ENCODE peak calls at places on chromosomes 12 and 14, in six cellular contexts. P is AG10803, T is fibroblast of the aortic adventitia, I is uterus, C is bronchial epithelial cell, N is heart left ventricle. Z is an unnamed sample.

GRCh38 chr14:23610815-23611289 is 25.3 kb upstream of the DHRS2 start:
- DNase-seq in N (no peak), C (no peak), I (no peak), P (no peak), T (no peak), Z (no peak)

GRCh38 chr14:92665699-92666110 is 82.7 kb downstream of the LGMN start:
- DNase-seq in N (no peak), T (no peak), C (no peak), P (no peak), I (no peak), Z (no peak)

GRCh38 chr12:115155665-115156645 is 472.0 kb upstream of the TBX3 start:
- DNase-seq in N (no peak), P (peak; percentile 98), C (peak; percentile 95), T (peak; percentile 91), I (no peak), Z (peak; percentile 73)

GRCh38 chr12:94570161-94570560 is 80.2 kb downstream of the TMCC3 start:
- DNase-seq in N (no peak), P (no peak), T (peak; percentile 56), C (peak; percentile 83), I (no peak), Z (no peak)

GRCh38 chr12:5648692-5649338 is 216.9 kb downstream of the NTF3 start:
- DNase-seq in N (no peak), T (no peak), C (peak; percentile 13), I (no peak), P (peak; percentile 57), Z (peak; percentile 5)

GRCh38 chr14:68561531-68562007 is 231.3 kb downstream of the ZFP36L1 start:
- DNase-seq in I (no peak), T (no peak), C (no peak), N (no peak), P (peak; percentile 11), Z (no peak)

GRCh38 chr12:105292705-105293104 is 37.8 kb upstream of the C12orf75 start:
- DNase-seq in I (no peak), N (no peak), P (peak; percentile 23), C (no peak), T (peak; percentile 73), Z (no peak)

GRCh38 chr12:125001636-125002035 is 8.2 kb downstream of the BRI3BP start:
- DNase-seq in N (no peak), I (no peak), P (no peak), C (no peak), T (no peak), Z (no peak)

GRCh38 chr14:55388160-55388559 is 23.5 kb downstream of the ATG14 start:
- DNase-seq in P (peak; percentile 24), N (no peak), T (no peak), I (no peak), C (no peak), Z (peak; percentile 77)

GRCh38 chr14:98698341-98698740 is 573.7 kb downstream of the BCL11B start:
- DNase-seq in T (no peak), N (no peak), P (no peak), C (no peak), I (no peak), Z (no peak)

GRCh38 chr12:121754836-121755235 is 38.7 kb downstream of the RHOF start:
- DNase-seq in P (no peak), T (no peak), N (no peak), C (no peak), I (no peak), Z (no peak)

GRCh38 chr14:95710106-95710505 is 3.8 kb downstream of the TCL1A start:
- DNase-seq in C (no peak), T (no peak), N (no peak), I (no peak), P (no peak), Z (no peak)

GRCh38 chr14:95711476-95712176 is 2.3 kb downstream of the TCL1A start:
- DNase-seq in N (no peak), I (no peak), T (no peak), P (no peak), C (no peak), Z (no peak)

GRCh38 chr14:95712398-95712797 is 1.5 kb downstream of the TCL1A start:
- DNase-seq in P (no peak), I (no peak), C (no peak), T (no peak), N (no peak), Z (no peak)

DNA sequence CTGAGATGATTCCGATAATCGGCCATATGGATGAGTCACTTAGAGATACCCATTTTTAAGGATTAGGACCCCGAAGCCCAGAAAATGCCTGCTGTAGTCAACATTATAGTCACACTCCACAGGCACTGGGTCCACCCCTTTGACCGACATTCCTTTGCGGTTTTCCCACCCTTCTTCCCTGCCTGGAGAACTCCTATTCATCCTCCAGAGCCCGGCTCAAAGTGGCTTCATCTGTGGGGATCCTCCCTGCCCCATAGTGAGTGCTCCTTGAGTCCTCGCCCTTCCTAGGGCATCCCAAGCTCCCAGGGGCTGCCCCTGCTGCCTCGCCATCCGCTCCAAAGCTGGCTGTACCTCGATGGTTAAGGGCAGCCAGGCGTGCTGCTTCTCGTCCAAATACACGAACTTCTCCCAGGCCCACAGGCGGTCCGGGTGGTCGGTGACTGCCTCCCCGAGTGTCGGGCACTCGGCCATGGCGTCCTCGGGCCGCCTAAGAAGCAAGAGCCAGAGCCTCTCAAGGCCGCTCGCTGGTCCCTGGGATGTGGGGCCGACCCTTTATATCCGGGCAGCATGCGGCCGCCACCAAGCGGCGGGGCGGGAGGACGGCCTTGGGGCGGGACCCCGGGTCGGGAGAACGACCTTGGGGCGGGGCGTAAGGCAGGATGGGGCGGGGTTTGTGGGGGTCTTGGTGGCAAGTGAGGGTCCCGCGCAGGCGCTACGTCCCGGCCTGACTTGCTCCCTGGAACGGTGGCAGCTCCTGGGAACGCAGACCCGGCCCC is at the start of gene TCL1A:
- DNase-seq in C (no peak), N (no peak), P (no peak), T (no peak), I (no peak), Z (no peak)
- H3K4me3 ChIP-seq in C (no peak within 1 kb of the TSS), N (no peak within 1 kb of the TSS), P (no peak within 1 kb of the TSS), T (no peak within 1 kb of the TSS), I (no peak within 1 kb of the TSS), Z (no peak within 1 kb of the TSS)

DNA sequence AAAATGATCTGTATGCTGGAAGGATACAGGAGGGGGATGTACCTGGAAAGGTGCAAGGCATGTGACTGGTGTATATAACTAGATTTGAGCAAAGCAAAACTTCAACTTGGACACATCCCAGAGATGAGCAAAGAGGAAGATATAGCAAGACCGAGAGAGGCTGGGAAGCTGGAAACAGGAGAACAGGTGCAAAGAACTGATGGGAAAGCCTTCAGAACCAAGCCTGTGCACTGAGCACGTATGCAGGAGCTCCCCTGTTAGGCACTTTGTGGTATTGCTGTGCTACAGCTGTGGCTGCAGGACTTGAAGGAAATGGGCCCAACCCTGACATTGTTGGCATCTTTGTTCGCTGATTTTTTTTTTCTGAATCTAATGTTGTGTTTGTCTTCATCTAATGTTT is 120.7 kb upstream of the PWP1 start:
- DNase-seq in T (peak; percentile 39), P (peak; percentile 21), C (peak; percentile 42), I (no peak), N (no peak), Z (no peak)
- TF ChIP-seq CTCF in T (peak; percentile 67), P (peak; percentile 55), C (peak; percentile 74), I (no peak), N (no peak), Z (peak; percentile 5)

GRCh38 chr12:27566159-27566558 is 42.2 kb downstream of the PPFIBP1 start:
- DNase-seq in C (no peak), N (no peak), T (no peak), P (no peak), I (no peak), Z (no peak)
- H3K4me3 ChIP-seq in C (no peak overlapping the region), N (no peak overlapping the region), T (no peak overlapping the region), P (no peak overlapping the region), I (no peak overlapping the region), Z (no peak overlapping the region)

GRCh38 chr12:11685716-11686115 is 36.2 kb downstream of the ETV6 start:
- DNase-seq in P (no peak), I (no peak), N (no peak), C (no peak), T (no peak), Z (peak; percentile 54)

GRCh38 chr12:11685261-11685660 is 35.8 kb downstream of the ETV6 start:
- DNase-seq in I (no peak), T (no peak), N (no peak), P (no peak), C (no peak), Z (no peak)

GRCh38 chr12:11686135-11686534 is 36.7 kb downstream of the ETV6 start:
- DNase-seq in N (no peak), I (no peak), C (no peak), P (no peak), T (no peak), Z (no peak)

GRCh38 chr12:11684811-11685210 is 35.3 kb downstream of the ETV6 start:
- DNase-seq in P (no peak), C (no peak), N (no peak), T (no peak), I (no peak), Z (no peak)

DNA sequence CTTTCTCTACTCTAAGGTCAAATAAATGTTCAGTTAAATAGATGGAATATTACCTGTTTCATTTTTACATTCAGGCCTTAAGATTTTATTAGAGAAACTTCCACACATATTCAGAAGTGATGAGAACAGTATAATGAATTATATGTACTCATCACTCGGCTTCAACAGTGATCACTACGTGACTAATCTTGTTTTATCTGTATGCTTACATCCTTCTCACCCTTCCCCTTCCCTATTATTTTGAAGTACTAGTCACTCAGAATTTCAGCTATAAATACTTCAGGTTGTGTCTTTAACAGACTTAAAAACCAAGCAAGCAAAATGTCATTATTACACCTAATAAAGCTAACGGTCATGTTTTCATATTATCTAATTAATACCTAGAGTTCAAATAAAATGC is 34.9 kb downstream of the ETV6 start:
- DNase-seq in P (no peak), C (peak; percentile 47), T (no peak), N (no peak), I (no peak), Z (peak; percentile 28)
- TF ChIP-seq CTCF in P (no peak), C (no peak), T (no peak), N (no peak), I (no peak), Z (no peak)

GRCh38 chr12:53098354-53098981 is 1.0 kb downstream of the IGFBP6 start:
- DNase-seq in C (peak; percentile 79), N (peak; percentile 47), P (peak; percentile 72), T (peak; percentile 80), I (peak; percentile 73), Z (peak; percentile 64)
- H3K4me3 ChIP-seq in C (peak overlapping the region; percentile 41), N (peak overlapping the region; percentile 71), P (peak overlapping the region; percentile 64), T (peak overlapping the region; percentile 83), I (peak overlapping the region; percentile 60), Z (peak overlapping the region; percentile 71)